ENCODE peak calls at places on chromosomes 3 and 15, in eight cellular contexts. Y is AG04450, J is pancreas, F is epithelial cell of esophagus, C is breast epithelium, V is GM12865, W is HCT116, T is H9. D is an unnamed sample.

GRCh38 chr3:49867871-49868321 is 1.8 kb downstream of the CAMKV start:
- DNase-seq in W (no peak), V (peak), F (peak), Y (no peak), C (no peak), T (peak), J (no peak), D (no peak)

GRCh38 chr15:66288796-66289195 is 4.6 kb upstream of the DIS3L start:
- DNase-seq in V (no peak), F (no peak), W (no peak), T (no peak), Y (peak), C (no peak), J (no peak), D (no peak)

GRCh38 chr3:110821586-110821985 is 250.0 kb upstream of the NECTIN3 start:
- DNase-seq in Y (no peak), J (no peak), W (no peak), V (no peak), F (peak), T (no peak), C (no peak), D (no peak)

GRCh38 chr3:4866841-4867240 is 112.4 kb upstream of the BHLHE40 start:
- DNase-seq in Y (no peak), W (no peak), J (peak), T (no peak), F (peak), C (no peak), V (no peak), D (no peak)

GRCh38 chr3:101495552-101495951 is 17.5 kb downstream of the SENP7 start:
- DNase-seq in J (no peak), T (peak), V (no peak), W (no peak), C (no peak), Y (no peak), F (peak), D (no peak)

GRCh38 chr3:59277201-59277600 is 227.4 kb upstream of the CFAP20DC start:
- DNase-seq in F (no peak), C (no peak), T (no peak), Y (no peak), J (no peak), V (no peak), W (no peak), D (no peak)

GRCh38 chr15:27512281-27513001 is 541.5 kb downstream of the GABRG3 start:
- DNase-seq in T (no peak), F (peak), V (no peak), Y (no peak), W (no peak), C (no peak), J (no peak), D (no peak)

GRCh38 chr15:52082197-52083036 is 30.2 kb downstream of the BCL2L10 start:
- DNase-seq in F (no peak), T (no peak), W (no peak), V (peak), Y (peak), J (no peak), C (no peak), D (no peak)

GRCh38 chr15:91534235-91534634 is 319.3 kb upstream of the SLCO3A1 start:
- DNase-seq in Y (no peak), F (no peak), T (no peak), J (no peak), V (no peak), W (no peak), C (no peak), D (no peak)

GRCh38 chr3:123632161-123632655 is 47.4 kb upstream of the HACD2 start:
- DNase-seq in V (no peak), W (no peak), F (no peak), J (no peak), T (no peak), Y (peak), C (peak), D (no peak)

DNA sequence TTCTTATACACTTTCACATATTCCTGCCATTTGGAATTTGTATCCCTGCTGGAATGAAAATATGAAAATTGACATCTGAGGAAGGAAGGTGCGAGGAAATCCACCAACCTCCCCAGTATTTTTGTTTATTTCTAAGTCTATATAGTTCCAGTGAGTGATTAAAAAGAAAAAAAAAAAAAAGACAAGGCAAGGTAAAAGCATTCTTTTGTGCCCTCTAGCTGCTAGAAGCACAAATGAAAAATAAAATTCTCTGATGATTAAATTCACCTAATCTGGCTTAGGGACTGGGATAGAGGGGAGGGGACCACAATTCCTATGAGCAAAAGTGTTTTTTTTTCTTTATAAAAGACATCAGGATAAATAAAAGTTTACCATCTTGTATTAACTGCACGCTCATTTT is 370.9 kb downstream of the NR2F2 start:
- DNase-seq in V (no peak), J (no peak), C (no peak), F (no peak), Y (no peak), T (no peak), W (no peak), D (no peak)
- TF ChIP-seq CTCF in V (no peak), J (no peak), C (no peak), F (peak), Y (no peak), T (no peak), W (peak), D (no peak)

GRCh38 chr3:41290736-41291135 is 91.4 kb downstream of the CTNNB1 start:
- DNase-seq in T (no peak), W (no peak), F (no peak), V (no peak), C (no peak), Y (no peak), J (no peak), D (no peak)

GRCh38 chr3:41290306-41290705 is 91.0 kb downstream of the CTNNB1 start:
- DNase-seq in Y (no peak), T (no peak), V (no peak), W (no peak), F (no peak), J (no peak), C (no peak), D (no peak)

GRCh38 chr3:41288785-41289184 is 89.5 kb downstream of the CTNNB1 start:
- DNase-seq in Y (no peak), J (no peak), V (no peak), C (no peak), W (no peak), F (no peak), T (no peak), D (no peak)

DNA sequence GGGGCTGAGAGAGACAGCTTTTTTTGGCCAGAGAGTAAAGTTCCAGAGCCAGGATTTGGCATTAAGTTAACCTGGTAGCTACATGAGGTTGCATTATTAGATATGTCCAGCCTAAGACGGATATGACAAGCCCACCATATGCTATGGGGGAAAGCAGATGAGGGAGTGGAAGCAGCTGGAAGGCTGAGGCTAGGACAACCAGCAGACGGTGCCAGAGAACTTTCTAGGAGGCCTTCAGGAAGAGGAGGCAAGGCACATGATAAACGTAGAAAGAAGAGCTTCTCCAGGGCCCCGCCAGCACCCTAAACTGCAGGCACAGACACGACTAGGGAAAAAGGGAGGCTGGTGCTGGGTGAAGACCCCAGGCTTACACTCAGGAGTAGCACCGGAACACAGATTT is 87.0 kb downstream of the CTNNB1 start:
- DNase-seq in J (no peak), C (no peak), V (no peak), Y (no peak), W (no peak), T (no peak), F (no peak), D (no peak)
- TF ChIP-seq CTCF in J (no peak), C (no peak), V (no peak), Y (peak), W (no peak), T (peak), F (no peak), D (no peak)

GRCh38 chr3:13420051-13420816 is at the start of gene NUP210:
- DNase-seq in V (peak), W (no peak), Y (no peak), T (peak), J (peak), C (no peak), F (no peak), D (no peak)

GRCh38 chr3:13419356-13420050 is 619 bp downstream of the NUP210 start:
- DNase-seq in V (peak), C (no peak), W (no peak), J (peak), Y (no peak), F (peak), T (peak), D (no peak)

GRCh38 chr3:13414040-13414729 is 5.9 kb downstream of the NUP210 start:
- DNase-seq in F (no peak), J (no peak), C (no peak), V (peak), W (no peak), Y (no peak), T (no peak), D (no peak)

GRCh38 chr3:13415236-13416001 is 4.7 kb downstream of the NUP210 start:
- DNase-seq in V (no peak), Y (no peak), C (no peak), F (no peak), T (no peak), W (no peak), J (no peak), D (no peak)

DNA sequence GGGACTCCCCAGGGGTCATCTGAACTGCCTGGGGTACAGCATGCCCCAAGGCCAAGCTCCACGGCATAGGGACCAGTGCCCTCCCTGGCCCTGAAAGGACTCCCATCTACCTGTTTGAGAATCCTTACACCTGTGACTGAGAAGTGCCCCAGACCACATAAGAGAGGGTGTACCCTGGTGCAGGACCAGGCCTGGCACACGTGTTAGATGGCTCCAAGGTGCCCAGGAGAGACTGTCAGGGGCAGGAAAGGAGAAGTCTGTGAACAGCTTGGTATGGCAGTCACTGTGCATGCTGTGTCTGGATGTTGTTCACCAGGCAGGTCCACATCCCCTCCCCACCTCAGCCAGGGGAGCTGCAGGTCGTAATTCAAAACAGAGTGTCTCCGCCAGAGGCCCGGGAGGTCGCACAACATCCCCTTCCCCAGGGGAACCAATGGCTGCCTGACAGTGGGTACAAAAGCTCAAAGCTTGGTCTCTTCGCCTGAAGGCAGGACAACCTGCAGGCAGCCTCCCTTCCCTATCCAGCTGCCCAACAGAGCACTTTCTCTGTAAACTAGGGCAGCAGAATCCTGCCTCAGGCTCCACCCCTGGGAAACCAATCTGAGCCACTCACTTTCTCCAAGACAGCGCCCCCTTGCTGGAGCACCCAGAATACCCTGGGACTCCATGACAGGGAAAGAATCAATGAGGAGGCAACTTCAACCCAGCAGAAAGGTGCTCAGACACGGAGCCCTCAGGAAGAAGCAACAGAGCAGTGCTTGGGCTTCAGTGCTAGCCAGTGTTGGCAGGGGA is 3.9 kb downstream of the NUP210 start:
- DNase-seq in Y (no peak), C (no peak), T (peak), V (peak), W (no peak), F (no peak), J (no peak), D (no peak)
- TF ChIP-seq CTCF in Y (no peak), C (no peak), T (peak), V (peak), W (no peak), F (no peak), J (no peak), D (no peak)

DNA sequence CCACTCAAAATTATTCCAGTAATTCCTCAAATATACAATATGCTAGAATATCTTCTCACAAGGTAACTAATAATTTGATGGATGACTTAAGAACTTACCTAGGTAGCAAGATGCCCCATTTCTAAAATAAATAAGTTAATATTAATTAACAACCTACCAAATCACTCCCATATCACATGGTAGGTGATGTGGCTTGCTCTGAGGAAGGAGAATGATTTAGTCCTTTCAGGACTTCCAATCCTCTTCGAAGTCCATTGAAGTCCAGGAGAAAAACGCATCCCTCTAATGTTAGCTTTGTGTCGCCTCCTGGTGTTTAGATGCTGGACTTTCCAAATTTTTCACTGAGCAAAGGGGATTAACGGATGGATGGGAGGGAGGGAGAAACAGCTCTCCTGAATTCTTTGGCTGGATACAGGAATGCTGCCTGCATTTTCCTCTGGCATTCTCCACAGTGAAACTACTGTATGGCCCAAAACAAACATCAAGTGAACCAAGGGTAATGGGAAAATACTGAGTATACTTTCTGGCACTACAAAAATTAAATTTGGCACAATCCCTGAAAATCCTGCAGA is 58.6 kb downstream of the PRICKLE2 start:
- DNase-seq in T (peak), J (no peak), F (peak), C (no peak), Y (no peak), W (peak), V (no peak), D (no peak)
- TF ChIP-seq CTCF in T (peak), J (no peak), F (peak), C (no peak), Y (no peak), W (peak), V (no peak), D (no peak)

GRCh38 chr15:101179341-101180153 is 72.3 kb downstream of the CHSY1 start:
- DNase-seq in V (no peak), F (no peak), C (peak), W (no peak), Y (no peak), T (no peak), J (no peak), D (no peak)

GRCh38 chr15:101182215-101182614 is 69.6 kb downstream of the CHSY1 start:
- DNase-seq in J (no peak), Y (no peak), F (no peak), W (no peak), C (no peak), V (no peak), T (no peak), D (no peak)

GRCh38 chr15:101180620-101181307 is 71.1 kb downstream of the CHSY1 start:
- DNase-seq in J (no peak), C (no peak), T (no peak), Y (no peak), W (no peak), V (no peak), F (no peak), D (no peak)

GRCh38 chr15:101183226-101183925 is 68.5 kb downstream of the CHSY1 start:
- DNase-seq in T (no peak), V (no peak), Y (no peak), J (no peak), F (no peak), W (no peak), C (no peak), D (no peak)

GRCh38 chr15:101181349-101181748 is 70.5 kb downstream of the CHSY1 start:
- DNase-seq in J (no peak), F (no peak), Y (no peak), V (no peak), W (no peak), T (no peak), C (no peak), D (no peak)
- TF ChIP-seq CTCF in J (no peak), F (no peak), Y (no peak), V (no peak), W (no peak), T (peak), C (no peak), D (no peak)

DNA sequence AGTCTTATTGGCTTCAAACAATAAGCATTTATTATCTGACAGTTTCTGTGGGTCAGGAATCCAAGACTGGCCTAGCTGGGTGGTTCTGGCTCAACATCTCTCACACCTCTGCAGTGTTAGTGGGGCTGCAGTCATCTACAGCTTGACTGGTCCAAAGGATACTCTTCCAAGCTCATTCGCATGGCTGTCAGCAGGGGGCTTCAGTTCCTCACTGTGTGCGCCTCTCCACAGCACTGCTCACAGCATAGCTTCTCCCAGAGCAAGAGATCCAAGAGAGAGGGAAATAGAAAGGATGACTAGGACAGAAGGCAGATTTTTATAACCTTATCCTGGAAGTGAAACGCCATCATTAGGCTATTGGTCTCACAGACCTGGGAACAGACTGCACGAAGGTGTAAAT is 64.2 kb downstream of the MAGI1 start:
- DNase-seq in V (peak), T (no peak), J (no peak), F (no peak), Y (no peak), W (no peak), C (no peak), D (no peak)
- TF ChIP-seq CTCF in V (peak), T (peak), J (no peak), F (no peak), Y (peak), W (no peak), C (no peak), D (no peak)

GRCh38 chr3:8452112-8452511 is 49.5 kb upstream of the LMCD1 start:
- DNase-seq in T (no peak), C (no peak), W (no peak), Y (no peak), F (no peak), J (no peak), V (no peak), D (no peak)

GRCh38 chr3:8453153-8453552 is 48.5 kb upstream of the LMCD1 start:
- DNase-seq in T (no peak), F (no peak), V (no peak), C (no peak), J (no peak), W (no peak), Y (no peak), D (no peak)

GRCh38 chr3:8451696-8452095 is 49.9 kb upstream of the LMCD1 start:
- DNase-seq in F (peak), Y (no peak), V (no peak), T (no peak), W (no peak), C (no peak), J (no peak), D (no peak)

GRCh38 chr3:8446845-8447244 is 54.8 kb upstream of the LMCD1 start:
- DNase-seq in Y (no peak), J (no peak), V (no peak), F (peak), C (no peak), T (no peak), W (no peak), D (no peak)

DNA sequence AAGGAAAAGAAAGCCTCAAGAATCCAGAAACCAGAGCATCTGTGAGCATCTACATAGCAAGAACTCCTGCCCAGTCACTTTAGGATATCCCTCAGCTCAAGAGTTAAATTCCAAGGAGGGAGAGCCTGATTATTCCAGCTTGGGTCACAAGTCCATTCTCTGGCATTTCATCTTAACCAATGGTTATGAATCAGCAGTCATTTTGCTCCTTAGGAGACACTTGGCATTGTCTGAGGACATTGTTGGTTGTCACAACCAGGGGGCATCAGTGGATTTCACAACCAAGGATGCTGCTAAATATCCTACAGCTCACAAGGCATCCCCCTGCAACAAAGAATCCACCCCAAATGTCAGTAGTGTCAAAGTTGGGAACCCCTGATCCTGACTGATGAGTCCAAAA is 51.0 kb upstream of the LMCD1 start:
- DNase-seq in T (no peak), V (no peak), Y (no peak), C (no peak), W (no peak), F (no peak), J (no peak), D (no peak)
- TF ChIP-seq CTCF in T (peak), V (no peak), Y (no peak), C (no peak), W (peak), F (no peak), J (no peak), D (no peak)

DNA sequence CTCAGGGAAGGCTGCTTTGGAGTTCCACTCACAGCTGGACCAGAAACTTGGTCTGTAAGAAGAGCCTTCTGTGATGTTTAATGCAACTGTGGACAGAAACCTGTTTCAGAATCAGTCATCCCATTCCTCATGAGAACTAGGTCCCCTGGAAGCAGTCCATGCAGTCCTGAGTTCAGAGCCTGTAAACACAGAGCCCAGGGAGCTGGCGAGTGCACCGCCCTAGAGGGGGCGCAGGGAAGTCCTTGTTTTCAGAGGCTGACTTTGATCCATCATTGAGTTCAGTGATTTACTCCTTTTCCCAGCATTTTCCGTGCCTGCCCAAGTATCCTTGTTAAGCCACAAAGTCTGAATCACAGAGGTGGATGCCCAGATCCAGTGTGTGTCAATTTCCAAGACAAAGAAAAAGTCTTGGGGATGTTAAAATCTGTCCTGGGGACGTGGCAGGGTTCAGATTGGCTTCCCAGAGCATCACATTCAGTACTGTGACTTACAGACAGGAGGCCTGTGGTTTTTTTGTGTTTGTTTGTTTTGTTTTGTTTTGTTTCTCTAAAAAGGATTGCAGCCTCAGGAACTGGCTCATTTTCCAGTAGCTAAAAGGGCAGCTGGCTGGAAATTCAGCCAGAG is 9.8 kb upstream of the TXNRD3 start:
- DNase-seq in C (peak), T (peak), V (no peak), Y (no peak), F (no peak), J (no peak), W (no peak), D (no peak)
- TF ChIP-seq CTCF in C (no peak), T (peak), V (no peak), Y (peak), F (no peak), J (no peak), W (no peak), D (no peak)

GRCh38 chr3:146589899-146590508 is 15.1 kb downstream of the PLSCR5 start:
- DNase-seq in T (no peak), C (no peak), V (peak), J (no peak), W (peak), Y (peak), F (peak), D (no peak)
- TF ChIP-seq CTCF in T (peak), C (peak), V (peak), J (no peak), W (peak), Y (peak), F (peak), D (no peak)

GRCh38 chr3:157700405-157700804 is 197.2 kb upstream of the VEPH1 start:
- DNase-seq in W (peak), J (no peak), F (peak), V (no peak), Y (no peak), T (peak), C (no peak), D (no peak)
- TF ChIP-seq CTCF in W (peak), J (no peak), F (no peak), V (no peak), Y (peak), T (peak), C (no peak), D (no peak)